ENCODE peak calls at places on chromosomes 5 and 9, in nine cellular contexts. N is H1, Z is dorsolateral prefrontal cortex, P is neural crest cell, B is AG09309, D is fibroblast of lung, S is AG04450, F is Calu3, X is WTC11. A is an unnamed sample.
A peak's percentile ranks its signal among the peaks of the same experiment; 100 is the strongest.

GRCh38 chr9:129520981-129521380 is 99.9 kb downstream of the C9orf50 start:
- DNase-seq in N (no peak), Z (no peak), P (no peak), B (no peak), D (no peak), S (no peak), F (no peak), X (no peak), A (no peak)

GRCh38 chr9:114205171-114206015 is 50.1 kb downstream of the COL27A1 start:
- DNase-seq in N (no peak), Z (peak; percentile 36), P (no peak), B (no peak), D (no peak), S (no peak), F (no peak), X (no peak), A (no peak)

GRCh38 chr5:163705983-163706771 is 200.8 kb downstream of the MAT2B start:
- DNase-seq in N (no peak), Z (no peak), P (no peak), B (peak; percentile 20), D (peak; percentile 78), S (peak; percentile 18), F (no peak), X (no peak), A (no peak)

GRCh38 chr9:128365525-128365924 is 5.6 kb upstream of the URM1 start:
- DNase-seq in N (no peak), Z (no peak), P (no peak), B (no peak), D (no peak), S (no peak), F (no peak), X (no peak), A (no peak)

GRCh38 chr5:68994645-68995044 is 99.2 kb upstream of the SLC30A5 start:
- DNase-seq in N (no peak), Z (no peak), P (no peak), B (no peak), D (no peak), S (no peak), F (no peak), X (no peak), A (no peak)

GRCh38 chr5:169763437-169764301 is 126.6 kb downstream of the DOCK2 start:
- DNase-seq in N (no peak), Z (no peak), P (no peak), B (no peak), D (peak; percentile 60), S (no peak), F (no peak), X (no peak), A (no peak)

GRCh38 chr9:73807956-73808355 is 656.3 kb downstream of the ANXA1 start:
- DNase-seq in N (no peak), Z (no peak), P (no peak), B (no peak), D (peak; percentile 63), S (no peak), F (no peak), X (no peak), A (no peak)

GRCh38 chr9:90642570-90643539 is at the start of gene DIRAS2:
- DNase-seq in N (peak; percentile 83), Z (peak; percentile 95), P (peak; percentile 50), B (peak; percentile 10), D (peak; percentile 57), S (peak; percentile 8), F (peak; percentile 78), X (peak; percentile 78), A (peak; percentile 68)

GRCh38 chr9:126695186-126696090 is 81.7 kb downstream of the LMX1B start:
- DNase-seq in N (no peak), Z (no peak), P (no peak), B (no peak), D (no peak), S (no peak), F (no peak), X (peak; percentile 11), A (no peak)

GRCh38 chr9:28668158-28668557 is 1094.9 kb upstream of the C9orf72 start:
- DNase-seq in N (no peak), Z (no peak), P (no peak), B (no peak), D (no peak), S (no peak), F (no peak), X (no peak), A (no peak)

GRCh38 chr5:124572973-124573372 is 173.5 kb downstream of the ZNF608 start:
- DNase-seq in N (no peak), Z (no peak), P (no peak), B (no peak), D (no peak), S (no peak), F (no peak), X (peak; percentile 45), A (no peak)

GRCh38 chr5:114450516-114450909 is 88.6 kb downstream of the KCNN2 start:
- DNase-seq in N (no peak), Z (no peak), P (no peak), B (no peak), D (no peak), S (no peak), F (peak; percentile 12), X (no peak), A (no peak)

GRCh38 chr9:126756876-126757415 is 47.9 kb upstream of the ZBTB43 start:
- DNase-seq in N (no peak), Z (no peak), P (no peak), B (no peak), D (no peak), S (no peak), F (no peak), X (no peak), A (no peak)

GRCh38 chr5:74639538-74640449 is 734 bp downstream of the ENC1 start:
- DNase-seq in N (peak; percentile 67), Z (no peak), P (no peak), B (no peak), D (no peak), S (no peak), F (peak; percentile 59), X (peak; percentile 67), A (peak; percentile 57)

GRCh38 chr5:64166201-64166959 is 737 bp downstream of the RNF180 start:
- DNase-seq in N (no peak), Z (peak; percentile 13), P (peak; percentile 4), B (no peak), D (peak; percentile 14), S (no peak), F (no peak), X (no peak), A (peak; percentile 61)

GRCh38 chr5:133777951-133778350 is 165.6 kb upstream of the FSTL4 start:
- DNase-seq in N (no peak), Z (no peak), P (no peak), B (no peak), D (no peak), S (no peak), F (no peak), X (no peak), A (no peak)

GRCh38 chr5:122187426-122187825 is 58.1 kb downstream of the ZNF474 start:
- DNase-seq in N (no peak), Z (no peak), P (no peak), B (no peak), D (peak; percentile 62), S (no peak), F (no peak), X (no peak), A (no peak)

GRCh38 chr5:41924872-41925554 is at the start of gene FBXO4:
- DNase-seq in N (peak; percentile 68), Z (peak; percentile 85), P (peak; percentile 69), B (peak; percentile 27), D (peak; percentile 82), S (peak; percentile 44), F (peak; percentile 81), X (peak; percentile 66), A (peak; percentile 32)

GRCh38 chr9:114269023-114269422 is 53.9 kb upstream of the ORM1 start:
- DNase-seq in N (no peak), Z (no peak), P (no peak), B (no peak), D (no peak), S (no peak), F (no peak), X (no peak), A (no peak)

GRCh38 chr9:3088166-3088702 is 244.3 kb upstream of the PUM3 start:
- DNase-seq in N (peak; percentile 46), Z (no peak), P (no peak), B (no peak), D (no peak), S (no peak), F (no peak), X (peak; percentile 59), A (no peak)
- TF ChIP-seq CTCF in N (no peak), Z (no peak), P (no peak), B (no peak), D (no peak), S (no peak), F (no peak), X (no peak), A (no peak)

GRCh38 chr9:4117835-4118610 is 181.8 kb downstream of the GLIS3 start:
- DNase-seq in N (peak; percentile 89), Z (no peak), P (peak; percentile 4), B (no peak), D (no peak), S (no peak), F (no peak), X (peak; percentile 87), A (no peak)
- TF ChIP-seq CTCF in N (peak; percentile 82), Z (no peak), P (peak; percentile 39), B (peak; percentile 29), D (peak; percentile 41), S (peak; percentile 39), F (no peak), X (peak; percentile 68), A (no peak)

DNA sequence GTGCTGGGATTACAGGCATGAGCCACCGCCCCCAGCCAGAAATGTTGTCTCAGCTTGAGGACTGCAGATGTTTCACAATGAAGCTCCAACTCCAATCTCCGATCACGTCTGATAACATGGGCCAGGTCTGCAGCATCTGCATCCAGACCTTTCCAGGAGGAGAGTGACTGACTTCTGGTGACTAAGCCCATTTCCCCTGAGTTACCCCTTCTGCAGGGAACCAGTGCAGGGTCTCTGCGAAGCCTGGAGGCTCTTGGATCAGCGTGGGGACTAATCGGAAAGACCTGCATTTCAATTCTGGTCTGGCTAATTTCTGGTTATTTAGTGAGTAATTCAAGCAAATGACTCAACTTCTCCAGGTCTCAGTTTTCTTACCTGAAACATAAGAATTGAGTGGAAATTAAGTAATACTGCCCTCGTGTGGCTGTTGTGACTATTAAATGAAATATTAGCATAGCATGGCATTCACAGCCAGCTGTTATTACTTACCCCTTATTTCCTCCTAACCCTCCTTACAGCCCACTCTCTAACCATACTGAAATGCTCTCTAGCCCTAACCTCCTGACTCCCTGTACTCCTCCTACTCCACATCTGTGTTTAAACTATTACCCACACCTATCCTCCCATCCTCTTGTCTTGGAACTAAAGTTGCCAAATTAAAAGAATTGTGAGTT is 2.2 kb upstream of the GNPDA1 start:
- DNase-seq in N (peak; percentile 49), Z (peak; percentile 17), P (peak; percentile 26), B (peak; percentile 8), D (peak; percentile 73), S (no peak), F (peak; percentile 70), X (no peak), A (no peak)
- TF ChIP-seq CTCF in N (no peak), Z (peak; percentile 40), P (peak; percentile 73), B (peak; percentile 34), D (peak; percentile 44), S (peak; percentile 42), F (peak; percentile 33), X (peak; percentile 32), A (peak; percentile 52)

GRCh38 chr5:125882061-125882460 is 541.1 kb upstream of the GRAMD2B start:
- DNase-seq in N (no peak), Z (no peak), P (no peak), B (no peak), D (no peak), S (no peak), F (no peak), X (no peak), A (no peak)
- TF ChIP-seq CTCF in N (no peak), Z (no peak), P (no peak), B (no peak), D (no peak), S (no peak), F (no peak), X (no peak), A (no peak)

GRCh38 chr5:87302061-87302460 is 34.4 kb downstream of the RASA1 start:
- DNase-seq in N (no peak), Z (no peak), P (no peak), B (peak; percentile 18), D (peak; percentile 60), S (no peak), F (no peak), X (no peak), A (no peak)
- TF ChIP-seq CTCF in N (no peak), Z (no peak), P (no peak), B (no peak), D (no peak), S (no peak), F (no peak), X (no peak), A (no peak)

A was measured in mesothelial cell of epicardium.